ENCODE peak calls at places on chromosomes 13 and 19, in nine cellular contexts. D is CD4-positive, alpha-beta memory T cell; A is NCI-H1105 treated with DMSO at 0.1 percent for 48 hours; N is activated naive CD4-positive, alpha-beta T cell; L is nucleus accumbens; S is HFF-Myc; B is suprapubic skin; Z is SW480; U is HL-60. P is an unnamed sample.

GRCh38 chr13:112170823-112171569 is 104.0 kb downstream of the SOX1 start:
- DNase-seq in D (no peak), A (no peak), N (no peak), L (no peak), S (no peak), B (peak), Z (no peak), U (no peak), P (no peak)

GRCh38 chr13:82088781-82089180 is 1747.9 kb upstream of the SPRY2 start:
- DNase-seq in D (no peak), A (no peak), N (no peak), L (no peak), S (no peak), B (no peak), Z (no peak), U (no peak), P (no peak)

GRCh38 chr19:10155834-10156233 is 36.1 kb upstream of the EIF3G start:
- DNase-seq in D (no peak), A (no peak), N (no peak), L (no peak), S (no peak), B (no peak), Z (no peak), U (no peak), P (no peak)

GRCh38 chr19:17086811-17087210 is 11.2 kb downstream of the MYO9B start:
- DNase-seq in D (no peak), A (no peak), N (no peak), L (no peak), S (no peak), B (no peak), Z (no peak), U (no peak), P (no peak)

GRCh38 chr19:41792513-41793413 is 3.6 kb upstream of the CEACAM3 start:
- DNase-seq in D (no peak), A (peak), N (no peak), L (no peak), S (no peak), B (no peak), Z (peak), U (peak), P (no peak)

GRCh38 chr19:17975032-17975431 is 8.1 kb downstream of the KCNN1 start:
- DNase-seq in D (no peak), A (no peak), N (no peak), L (no peak), S (no peak), B (no peak), Z (no peak), U (no peak), P (no peak)

GRCh38 chr19:6800991-6801396 is 28.5 kb downstream of the VAV1 start:
- DNase-seq in D (peak), A (no peak), N (no peak), L (no peak), S (no peak), B (no peak), Z (no peak), U (no peak), P (no peak)

GRCh38 chr13:31049833-31050232 is 111.9 kb downstream of the HSPH1 start:
- DNase-seq in D (no peak), A (no peak), N (no peak), L (no peak), S (no peak), B (peak), Z (no peak), U (no peak), P (no peak)

GRCh38 chr19:7637374-7638256 is 705 bp downstream of the STXBP2 start:
- DNase-seq in D (peak), A (no peak), N (no peak), L (no peak), S (no peak), B (no peak), Z (no peak), U (peak), P (no peak)

GRCh38 chr19:7799640-7800355 is 30.2 kb upstream of the EVI5L start:
- DNase-seq in D (no peak), A (peak), N (no peak), L (peak), S (peak), B (no peak), Z (peak), U (peak), P (peak)

GRCh38 chr19:18788782-18789421 is 2.2 kb downstream of the COMP start:
- DNase-seq in D (no peak), A (no peak), N (no peak), L (no peak), S (no peak), B (no peak), Z (no peak), U (no peak), P (no peak)

GRCh38 chr13:19056355-19056880 is 125.2 kb downstream of the TUBA3C start:
- DNase-seq in D (no peak), A (no peak), N (no peak), L (no peak), S (no peak), B (no peak), Z (no peak), U (no peak), P (no peak)

GRCh38 chr19:29663861-29664752 is 1.2 kb upstream of the PLEKHF1 start:
- DNase-seq in D (no peak), A (no peak), N (no peak), L (no peak), S (no peak), B (no peak), Z (no peak), U (no peak), P (no peak)

GRCh38 chr19:13240312-13241022 is 90.3 kb downstream of the IER2 start:
- DNase-seq in D (no peak), A (no peak), N (no peak), L (no peak), S (no peak), B (no peak), Z (no peak), U (no peak), P (no peak)

GRCh38 chr13:113882266-113882627 is 18.4 kb upstream of the GAS6 start:
- DNase-seq in D (no peak), A (no peak), N (no peak), L (no peak), S (no peak), B (peak), Z (no peak), U (no peak), P (no peak)

GRCh38 chr13:113353254-113353653 is 10.7 kb downstream of the GRTP1 start:
- DNase-seq in D (no peak), A (no peak), N (no peak), L (no peak), S (no peak), B (no peak), Z (no peak), U (no peak), P (no peak)

GRCh38 chr19:29806098-29806866 is 5.5 kb upstream of the CCNE1 start:
- DNase-seq in D (no peak), A (no peak), N (no peak), L (no peak), S (no peak), B (no peak), Z (no peak), U (no peak), P (no peak)

GRCh38 chr13:75263741-75264407 is 218.1 kb downstream of the TBC1D4 start:
- DNase-seq in D (no peak), A (no peak), N (no peak), L (no peak), S (peak), B (no peak), Z (peak), U (no peak), P (no peak)

GRCh38 chr19:5339950-5340636 is 519 bp downstream of the PTPRS start:
- DNase-seq in D (no peak), A (peak), N (no peak), L (peak), S (no peak), B (no peak), Z (no peak), U (no peak), P (no peak)

GRCh38 chr19:6996810-6997209 is 24.4 kb downstream of the MBD3L2B start:
- DNase-seq in D (no peak), A (no peak), N (no peak), L (no peak), S (no peak), B (no peak), Z (no peak), U (no peak), P (no peak)

GRCh38 chr13:106349080-106349841 is 186.2 kb downstream of the EFNB2 start:
- DNase-seq in D (no peak), A (peak), N (no peak), L (no peak), S (no peak), B (no peak), Z (peak), U (no peak), P (no peak)

GRCh38 chr19:15412832-15413231 is 6.0 kb downstream of the AKAP8L start:
- DNase-seq in D (no peak), A (no peak), N (no peak), L (no peak), S (no peak), B (no peak), Z (no peak), U (no peak), P (no peak)

GRCh38 chr13:24680258-24680920 is at the start of gene ATP12A:
- DNase-seq in D (no peak), A (peak), N (no peak), L (no peak), S (no peak), B (no peak), Z (no peak), U (no peak), P (no peak)

GRCh38 chr13:46961719-46962118 is 64.9 kb upstream of the HTR2A start:
- DNase-seq in D (no peak), A (no peak), N (no peak), L (no peak), S (no peak), B (no peak), Z (peak), U (peak), P (no peak)

GRCh38 chr13:110965038-110965754 is 50.3 kb upstream of the ANKRD10 start:
- DNase-seq in D (no peak), A (no peak), N (no peak), L (no peak), S (peak), B (no peak), Z (peak), U (no peak), P (no peak)

GRCh38 chr19:8610041-8610927 is at the start of gene ADAMTS10:
- DNase-seq in D (peak), A (peak), N (no peak), L (peak), S (no peak), B (no peak), Z (no peak), U (peak), P (no peak)

GRCh38 chr19:45630463-45630862 is 8.7 kb downstream of the EML2 start:
- DNase-seq in D (no peak), A (no peak), N (no peak), L (no peak), S (peak), B (no peak), Z (peak), U (no peak), P (no peak)

GRCh38 chr13:94305463-94305862 is 174.0 kb downstream of the DCT start:
- DNase-seq in D (no peak), A (no peak), N (no peak), L (no peak), S (peak), B (no peak), Z (no peak), U (no peak), P (no peak)

GRCh38 chr13:25860862-25861261 is 191.0 kb downstream of the SHISA2 start:
- DNase-seq in D (no peak), A (no peak), N (no peak), L (no peak), S (no peak), B (no peak), Z (no peak), U (no peak), P (no peak)